ENCODE peak calls at places on chromosomes 11 and 22, in six cellular contexts. I, N, C, W, E and B are unnamed samples.

GRCh38 chr22:18952022-18952421 is 15.9 kb upstream of the PRODH start:
- DNase-seq in W (no peak), E (no peak), C (no peak), I (no peak), N (no peak), B (no peak)

GRCh38 chr11:8913961-8914660 is 3.1 kb downstream of the AKIP1 start:
- DNase-seq in C (peak), W (peak), E (peak), I (no peak), N (no peak), B (peak)

GRCh38 chr22:39662677-39663034 is 92.1 kb downstream of the CACNA1I start:
- DNase-seq in N (no peak), I (no peak), C (peak), W (no peak), E (no peak), B (no peak)

GRCh38 chr22:45235851-45236342 is 4.8 kb downstream of the KIAA0930 start:
- DNase-seq in N (no peak), I (no peak), E (no peak), W (no peak), C (no peak), B (no peak)

GRCh38 chr11:19553683-19554333 is 158.8 kb upstream of the NAV2 start:
- DNase-seq in N (peak), E (peak), C (peak), I (peak), W (peak), B (peak)

GRCh38 chr11:109696191-109696897 is 274.4 kb downstream of the C11orf87 start:
- DNase-seq in W (no peak), I (no peak), N (no peak), E (peak), C (no peak), B (peak)

GRCh38 chr11:133104014-133104753 is 428.1 kb downstream of the OPCML start:
- DNase-seq in W (no peak), C (no peak), N (no peak), E (no peak), I (no peak), B (no peak)

GRCh38 chr11:38019072-38019775 is 1421.2 kb upstream of the RAG2 start:
- DNase-seq in N (no peak), W (no peak), E (no peak), C (peak), I (no peak), B (peak)

GRCh38 chr11:46446343-46446751 is 54.8 kb upstream of the CHRM4 start:
- DNase-seq in N (no peak), W (no peak), I (no peak), E (peak), C (no peak), B (no peak)

GRCh38 chr11:86931059-86931964 is 23.9 kb downstream of the FZD4 start:
- DNase-seq in I (no peak), C (no peak), E (peak), W (no peak), N (no peak), B (no peak)

GRCh38 chr11:118194835-118195627 is 18.6 kb upstream of the SCN2B start:
- DNase-seq in N (peak), C (no peak), I (peak), W (no peak), E (peak), B (peak)

GRCh38 chr22:49490692-49491091 is 337.0 kb downstream of the BRD1 start:
- DNase-seq in C (no peak), W (no peak), E (no peak), N (no peak), I (no peak), B (no peak)

GRCh38 chr11:46565248-46565835 is 28.5 kb downstream of the AMBRA1 start:
- DNase-seq in I (no peak), N (no peak), W (no peak), C (no peak), E (no peak), B (no peak)

GRCh38 chr11:33936745-33937612 is 45.1 kb upstream of the LMO2 start:
- DNase-seq in E (peak), W (no peak), C (no peak), I (no peak), N (peak), B (peak)

GRCh38 chr11:85854557-85855340 is 434 bp upstream of the CCDC83 start:
- DNase-seq in I (peak), E (peak), C (peak), N (peak), W (peak), B (peak)

GRCh38 chr11:36023922-36024321 is 80.1 kb downstream of the LDLRAD3 start:
- DNase-seq in C (no peak), E (peak), I (no peak), N (no peak), W (no peak), B (peak)

GRCh38 chr22:44758354-44758969 is 6.1 kb downstream of the ARHGAP8 start:
- DNase-seq in I (no peak), E (peak), C (no peak), N (no peak), W (no peak), B (peak)

GRCh38 chr11:80980221-80980620 is 1539.4 kb upstream of the TENM4 start:
- DNase-seq in C (no peak), I (no peak), E (no peak), W (no peak), N (no peak), B (peak)

GRCh38 chr11:67468056-67468455 is 995 bp downstream of the TMEM134 start:
- DNase-seq in N (no peak), I (peak), C (no peak), W (no peak), E (no peak), B (peak)

GRCh38 chr11:61701298-61701993 is 21.3 kb downstream of the DAGLA start:
- DNase-seq in W (peak), E (peak), N (no peak), I (no peak), C (peak), B (peak)

GRCh38 chr22:48567213-48567975 is 1260.3 kb downstream of the BRD1 start:
- DNase-seq in C (no peak), N (no peak), W (no peak), E (no peak), I (no peak), B (no peak)

GRCh38 chr11:111938687-111939160 is 1.6 kb downstream of the DIXDC1 start:
- DNase-seq in C (peak), N (no peak), I (no peak), E (peak), W (peak), B (peak)

GRCh38 chr11:111937859-111938258 is 716 bp downstream of the DIXDC1 start:
- DNase-seq in W (peak), C (peak), N (no peak), E (no peak), I (no peak), B (no peak)

GRCh38 chr11:111941963-111942362 is 4.8 kb downstream of the DIXDC1 start:
- DNase-seq in I (no peak), W (no peak), N (no peak), C (no peak), E (no peak), B (peak)

GRCh38 chr11:111937461-111937769 is 272 bp downstream of the DIXDC1 start:
- DNase-seq in E (no peak), N (no peak), C (no peak), W (no peak), I (no peak), B (no peak)

DNA sequence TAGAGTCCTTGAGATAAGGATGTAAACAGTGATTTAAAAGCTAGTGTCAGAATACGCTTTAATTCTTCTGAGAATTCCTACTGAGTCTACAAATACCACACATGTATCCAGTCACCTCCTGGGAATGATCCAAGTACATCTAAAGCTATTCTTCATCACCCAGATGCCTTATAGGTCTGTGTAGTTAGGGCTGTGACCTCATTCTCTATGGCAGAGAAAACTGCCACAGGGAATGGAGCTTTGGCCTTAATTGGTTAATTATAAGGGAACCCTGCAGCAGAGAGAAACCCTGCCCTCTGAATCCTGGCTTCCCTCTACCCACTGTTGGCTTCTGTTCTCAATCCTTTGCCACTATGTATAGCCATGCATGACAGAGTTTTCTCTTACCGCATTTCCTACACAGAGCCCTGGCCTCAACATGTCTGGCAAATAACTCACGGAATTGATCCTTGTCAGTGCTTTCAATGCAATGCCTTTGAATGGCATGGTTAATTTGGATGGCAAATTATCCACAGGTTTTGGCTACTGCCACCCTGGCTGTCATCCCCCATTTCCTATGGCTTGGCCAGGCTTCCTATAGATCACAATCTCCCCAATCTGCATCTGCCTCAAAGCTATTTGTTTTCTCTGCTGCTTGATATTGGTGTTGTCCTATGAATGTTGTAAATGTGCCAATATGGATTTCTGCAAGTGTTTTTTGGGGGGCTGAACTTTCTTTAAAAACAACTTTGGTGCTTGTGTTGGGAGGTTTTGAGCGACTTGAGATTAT is 2.9 kb downstream of the DIXDC1 start:
- DNase-seq in W (no peak), N (no peak), C (no peak), E (peak), I (no peak), B (peak)
- TF ChIP-seq CTCF in W (no peak), N (no peak), C (no peak), E (no peak), I (no peak), B (no peak)

DNA sequence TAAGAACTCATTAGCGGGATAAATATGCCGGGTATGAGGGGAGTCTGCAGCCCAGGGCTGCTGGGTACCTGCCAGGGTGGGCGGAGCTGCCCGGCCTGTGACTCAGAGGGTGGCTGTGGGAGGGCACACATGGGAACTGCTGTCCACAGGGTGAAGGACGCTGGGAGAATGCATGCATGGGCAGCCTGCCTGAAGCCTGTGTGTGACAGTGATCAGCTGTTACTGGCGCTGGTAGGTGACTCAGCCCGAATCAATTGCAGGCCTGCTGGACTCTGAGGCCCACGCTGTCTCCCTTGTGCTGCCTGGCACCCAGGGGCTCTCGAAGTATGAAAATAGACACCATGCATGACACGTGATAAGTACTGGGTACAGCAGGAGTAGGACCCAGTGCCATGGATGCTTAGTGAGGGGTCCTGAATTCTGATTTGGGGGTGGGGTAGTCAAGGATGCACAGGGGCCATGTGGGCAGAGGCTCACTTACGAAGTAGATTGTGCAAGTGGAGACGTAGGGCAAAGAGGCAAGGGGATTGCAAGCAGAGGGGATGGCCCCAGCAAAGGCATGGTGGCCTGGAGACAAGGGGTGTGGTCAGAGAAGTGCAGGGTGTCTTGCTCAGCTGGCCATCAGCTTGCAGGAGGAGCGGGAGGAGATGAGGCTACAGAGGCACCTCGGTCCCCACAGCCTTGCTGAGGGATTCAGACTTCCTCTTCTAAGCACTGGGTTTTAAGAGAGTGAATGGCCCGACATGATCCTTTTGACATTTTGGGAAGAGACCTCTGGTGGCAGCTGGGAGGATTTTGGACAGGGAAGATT is 36.5 kb downstream of the GRIK4 start:
- DNase-seq in I (peak), C (peak), W (no peak), N (peak), E (peak), B (peak)
- TF ChIP-seq CTCF in I (no peak), C (peak), W (no peak), N (no peak), E (no peak), B (no peak)

DNA sequence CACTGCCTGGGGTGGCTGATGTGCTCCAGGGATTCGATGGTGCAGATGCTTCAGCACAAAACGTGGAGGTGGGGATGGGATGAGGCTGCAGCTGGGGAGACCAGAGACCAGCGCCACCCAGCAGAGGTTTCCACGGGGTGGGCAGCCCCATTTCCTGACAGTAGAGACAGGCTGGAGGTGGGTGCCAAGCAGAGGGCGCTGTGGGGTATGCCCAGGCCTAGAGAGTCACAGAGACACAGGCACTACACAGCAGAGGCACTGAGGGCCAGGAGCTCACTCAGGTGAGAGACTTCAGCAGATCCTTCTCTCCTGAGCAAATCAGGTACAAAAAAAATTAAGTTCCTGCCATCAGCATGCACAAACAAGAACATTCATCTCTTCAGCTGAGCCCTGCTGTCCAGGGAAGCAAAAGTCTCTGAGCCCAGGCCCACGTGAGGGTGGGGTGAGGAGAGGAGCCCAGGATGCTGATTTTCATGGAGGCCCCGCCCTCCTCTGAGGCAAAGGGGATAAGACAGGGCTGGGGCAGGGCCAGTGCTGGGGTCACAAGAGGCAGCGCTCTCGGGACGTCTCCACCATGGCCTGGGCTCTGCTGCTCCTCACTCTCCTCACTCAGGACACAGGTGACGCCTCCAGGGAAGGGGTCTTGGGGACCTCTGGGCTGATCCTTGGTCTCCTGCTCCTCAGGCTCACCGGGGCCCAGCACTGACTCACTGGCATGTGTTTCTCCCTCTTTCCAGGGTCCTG is 53.1 kb downstream of the GGTLC2 start:
- DNase-seq in W (no peak), N (no peak), C (no peak), E (no peak), I (no peak), B (no peak)
- TF ChIP-seq CTCF in W (no peak), N (no peak), C (no peak), E (no peak), I (no peak), B (no peak)

GRCh38 chr22:37501610-37502341 is 15.6 kb upstream of the MFNG start:
- DNase-seq in C (no peak), I (peak), E (peak), N (no peak), W (no peak), B (no peak)

GRCh38 chr22:37503850-37504249 is 15.4 kb downstream of the CARD10 start:
- DNase-seq in I (peak), C (no peak), N (no peak), E (no peak), W (no peak), B (no peak)

GRCh38 chr22:37501176-37501609 is 15.0 kb upstream of the MFNG start:
- DNase-seq in I (no peak), W (no peak), C (no peak), E (no peak), N (no peak), B (no peak)

GRCh38 chr22:37503183-37503683 is 16.0 kb downstream of the CARD10 start:
- DNase-seq in W (no peak), I (no peak), N (no peak), C (no peak), E (no peak), B (no peak)

GRCh38 chr22:37502342-37503182 is 16.4 kb upstream of the MFNG start:
- DNase-seq in E (no peak), N (no peak), W (no peak), I (peak), C (no peak), B (no peak)
- TF ChIP-seq CTCF in E (no peak), N (no peak), W (no peak), I (no peak), C (no peak), B (no peak)

GRCh38 chr11:130358398-130358797 is 43.7 kb upstream of the ZBTB44 start:
- DNase-seq in E (no peak), N (no peak), W (no peak), I (no peak), C (no peak), B (no peak)

GRCh38 chr11:130359419-130359818 is 44.7 kb upstream of the ZBTB44 start:
- DNase-seq in W (no peak), C (no peak), E (no peak), N (no peak), I (no peak), B (no peak)
- TF ChIP-seq CTCF in W (no peak), C (no peak), E (no peak), N (no peak), I (no peak), B (no peak)